ENCODE peak calls at places on chromosome 11, in nine cellular contexts. One of them, this sample, is unnamed.

GRCh38 chr11:33701831-33702230 is 1.2 kb upstream of the C11orf91 start:
- DNase-seq in ovary: no peak
- DNase-seq in B cell: no peak
- DNase-seq in astrocyte of the spinal cord: peak; percentile 82
- DNase-seq in body of pancreas: peak; percentile 39
- DNase-seq in GM20000: no peak
- DNase-seq in A549: peak; percentile 69
- DNase-seq in left ventricle myocardium inferior: no peak
- DNase-seq in fibroblast of lung: peak; percentile 88
- DNase-seq in this sample: no peak

GRCh38 chr11:108944486-108945178 is 279.8 kb downstream of the DDX10 start:
- DNase-seq in ovary: no peak
- DNase-seq in B cell: no peak
- DNase-seq in astrocyte of the spinal cord: no peak
- DNase-seq in body of pancreas: no peak
- DNase-seq in GM20000: peak; percentile 8
- DNase-seq in A549: no peak
- DNase-seq in left ventricle myocardium inferior: no peak
- DNase-seq in fibroblast of lung: no peak
- DNase-seq in this sample: no peak

GRCh38 chr11:68412593-68413475 is 47.7 kb upstream of the PPP6R3 start:
- DNase-seq in ovary: no peak
- DNase-seq in B cell: no peak
- DNase-seq in astrocyte of the spinal cord: peak; percentile 57
- DNase-seq in body of pancreas: peak; percentile 52
- DNase-seq in GM20000: peak; percentile 56
- DNase-seq in A549: no peak
- DNase-seq in left ventricle myocardium inferior: peak; percentile 52
- DNase-seq in fibroblast of lung: peak; percentile 38
- DNase-seq in this sample: no peak

GRCh38 chr11:79080506-79080905 is 360.3 kb downstream of the TENM4 start:
- DNase-seq in ovary: no peak
- DNase-seq in B cell: no peak
- DNase-seq in astrocyte of the spinal cord: no peak
- DNase-seq in body of pancreas: no peak
- DNase-seq in GM20000: no peak
- DNase-seq in A549: no peak
- DNase-seq in left ventricle myocardium inferior: no peak
- DNase-seq in fibroblast of lung: peak; percentile 54
- DNase-seq in this sample: no peak

GRCh38 chr11:64672875-64673274 is 50.1 kb downstream of the NRXN2 start:
- DNase-seq in ovary: no peak
- DNase-seq in B cell: no peak
- DNase-seq in astrocyte of the spinal cord: no peak
- DNase-seq in body of pancreas: no peak
- DNase-seq in GM20000: no peak
- DNase-seq in A549: no peak
- DNase-seq in left ventricle myocardium inferior: no peak
- DNase-seq in fibroblast of lung: no peak
- DNase-seq in this sample: no peak

GRCh38 chr11:33699515-33700424 is 856 bp downstream of the C11orf91 start:
- DNase-seq in ovary: peak; percentile 69
- DNase-seq in B cell: no peak
- DNase-seq in astrocyte of the spinal cord: no peak
- DNase-seq in body of pancreas: peak; percentile 31
- DNase-seq in GM20000: no peak
- DNase-seq in A549: no peak
- DNase-seq in left ventricle myocardium inferior: peak; percentile 57
- DNase-seq in fibroblast of lung: no peak
- DNase-seq in this sample: no peak

GRCh38 chr11:107957109-107957588 is 28.9 kb downstream of the RAB39A start:
- DNase-seq in ovary: no peak
- DNase-seq in B cell: no peak
- DNase-seq in astrocyte of the spinal cord: no peak
- DNase-seq in body of pancreas: no peak
- DNase-seq in GM20000: no peak
- DNase-seq in A549: no peak
- DNase-seq in left ventricle myocardium inferior: no peak
- DNase-seq in fibroblast of lung: no peak
- DNase-seq in this sample: no peak

GRCh38 chr11:92941676-92942571 is 27.5 kb upstream of the MTNR1B start:
- DNase-seq in ovary: no peak
- DNase-seq in B cell: no peak
- DNase-seq in astrocyte of the spinal cord: peak; percentile 45
- DNase-seq in body of pancreas: peak; percentile 19
- DNase-seq in GM20000: peak; percentile 63
- DNase-seq in A549: peak; percentile 33
- DNase-seq in left ventricle myocardium inferior: no peak
- DNase-seq in fibroblast of lung: peak; percentile 65
- DNase-seq in this sample: peak; percentile 56

GRCh38 chr11:62842171-62842717 is 2.9 kb upstream of the WDR74 start:
- DNase-seq in ovary: peak; percentile 65
- DNase-seq in B cell: peak; percentile 52
- DNase-seq in astrocyte of the spinal cord: no peak
- DNase-seq in body of pancreas: no peak
- DNase-seq in GM20000: peak; percentile 26
- DNase-seq in A549: no peak
- DNase-seq in left ventricle myocardium inferior: peak; percentile 27
- DNase-seq in fibroblast of lung: peak; percentile 22
- DNase-seq in this sample: peak; percentile 36

GRCh38 chr11:116326146-116326545 is 446.6 kb downstream of the BUD13 start:
- DNase-seq in ovary: no peak
- DNase-seq in B cell: no peak
- DNase-seq in astrocyte of the spinal cord: no peak
- DNase-seq in body of pancreas: no peak
- DNase-seq in GM20000: no peak
- DNase-seq in A549: no peak
- DNase-seq in left ventricle myocardium inferior: no peak
- DNase-seq in fibroblast of lung: no peak
- DNase-seq in this sample: no peak

GRCh38 chr11:119339581-119340334 is 925 bp downstream of the C1QTNF5 start:
- DNase-seq in ovary: peak; percentile 79
- DNase-seq in B cell: no peak
- DNase-seq in astrocyte of the spinal cord: peak; percentile 51
- DNase-seq in body of pancreas: peak; percentile 79
- DNase-seq in GM20000: peak; percentile 89
- DNase-seq in A549: no peak
- DNase-seq in left ventricle myocardium inferior: peak; percentile 81
- DNase-seq in fibroblast of lung: peak; percentile 56
- DNase-seq in this sample: peak; percentile 82

GRCh38 chr11:10478066-10478465 is 23.0 kb downstream of the AMPD3 start:
- DNase-seq in ovary: no peak
- DNase-seq in B cell: no peak
- DNase-seq in astrocyte of the spinal cord: no peak
- DNase-seq in body of pancreas: no peak
- DNase-seq in GM20000: no peak
- DNase-seq in A549: no peak
- DNase-seq in left ventricle myocardium inferior: no peak
- DNase-seq in fibroblast of lung: no peak
- DNase-seq in this sample: no peak

GRCh38 chr11:27293500-27294417 is 69.3 kb downstream of the CCDC34 start:
- DNase-seq in ovary: no peak
- DNase-seq in B cell: no peak
- DNase-seq in astrocyte of the spinal cord: peak; percentile 59
- DNase-seq in body of pancreas: no peak
- DNase-seq in GM20000: no peak
- DNase-seq in A549: no peak
- DNase-seq in left ventricle myocardium inferior: no peak
- DNase-seq in fibroblast of lung: no peak
- DNase-seq in this sample: no peak

GRCh38 chr11:12539570-12539969 is 134.7 kb upstream of the TEAD1 start:
- DNase-seq in ovary: no peak
- DNase-seq in B cell: no peak
- DNase-seq in astrocyte of the spinal cord: peak; percentile 88
- DNase-seq in body of pancreas: no peak
- DNase-seq in GM20000: no peak
- DNase-seq in A549: peak; percentile 29
- DNase-seq in left ventricle myocardium inferior: no peak
- DNase-seq in fibroblast of lung: peak; percentile 97
- DNase-seq in this sample: no peak

GRCh38 chr11:3807856-3808845 is at the start of gene PGAP2:
- DNase-seq in ovary: peak; percentile 70
- DNase-seq in B cell: peak; percentile 53
- DNase-seq in astrocyte of the spinal cord: peak; percentile 31
- DNase-seq in body of pancreas: peak; percentile 73
- DNase-seq in GM20000: peak; percentile 83
- DNase-seq in A549: peak; percentile 73
- DNase-seq in left ventricle myocardium inferior: peak; percentile 73
- DNase-seq in fibroblast of lung: peak; percentile 43
- DNase-seq in this sample: peak; percentile 80

GRCh38 chr11:120236169-120237107 is 3.5 kb upstream of the POU2F3 start:
- DNase-seq in ovary: no peak
- DNase-seq in B cell: no peak
- DNase-seq in astrocyte of the spinal cord: peak; percentile 26
- DNase-seq in body of pancreas: no peak
- DNase-seq in GM20000: no peak
- DNase-seq in A549: peak; percentile 8
- DNase-seq in left ventricle myocardium inferior: no peak
- DNase-seq in fibroblast of lung: no peak
- DNase-seq in this sample: no peak

GRCh38 chr11:18491924-18492323 is 34.8 kb downstream of the TSG101 start:
- DNase-seq in ovary: no peak
- DNase-seq in B cell: no peak
- DNase-seq in astrocyte of the spinal cord: peak; percentile 5
- DNase-seq in body of pancreas: no peak
- DNase-seq in GM20000: no peak
- DNase-seq in A549: no peak
- DNase-seq in left ventricle myocardium inferior: no peak
- DNase-seq in fibroblast of lung: peak; percentile 14
- DNase-seq in this sample: no peak

GRCh38 chr11:115548878-115549528 is 44.8 kb upstream of the CADM1 start:
- DNase-seq in ovary: no peak
- DNase-seq in B cell: no peak
- DNase-seq in astrocyte of the spinal cord: no peak
- DNase-seq in body of pancreas: peak; percentile 47
- DNase-seq in GM20000: no peak
- DNase-seq in A549: peak; percentile 62
- DNase-seq in left ventricle myocardium inferior: no peak
- DNase-seq in fibroblast of lung: no peak
- DNase-seq in this sample: no peak

GRCh38 chr11:94400075-94400838 is 962 bp downstream of the GPR83 start:
- DNase-seq in ovary: no peak
- DNase-seq in B cell: no peak
- DNase-seq in astrocyte of the spinal cord: no peak
- DNase-seq in body of pancreas: no peak
- DNase-seq in GM20000: no peak
- DNase-seq in A549: no peak
- DNase-seq in left ventricle myocardium inferior: no peak
- DNase-seq in fibroblast of lung: no peak
- DNase-seq in this sample: no peak

GRCh38 chr11:94401773-94402265 is 600 bp upstream of the GPR83 start:
- DNase-seq in ovary: no peak
- DNase-seq in B cell: no peak
- DNase-seq in astrocyte of the spinal cord: no peak
- DNase-seq in body of pancreas: no peak
- DNase-seq in GM20000: no peak
- DNase-seq in A549: no peak
- DNase-seq in left ventricle myocardium inferior: no peak
- DNase-seq in fibroblast of lung: no peak
- DNase-seq in this sample: no peak

GRCh38 chr11:94398101-94398500 is 3.1 kb downstream of the GPR83 start:
- DNase-seq in ovary: no peak
- DNase-seq in B cell: no peak
- DNase-seq in astrocyte of the spinal cord: no peak
- DNase-seq in body of pancreas: no peak
- DNase-seq in GM20000: no peak
- DNase-seq in A549: no peak
- DNase-seq in left ventricle myocardium inferior: no peak
- DNase-seq in fibroblast of lung: no peak
- DNase-seq in this sample: no peak

GRCh38 chr11:94402355-94402754 is 1.1 kb upstream of the GPR83 start:
- DNase-seq in ovary: no peak
- DNase-seq in B cell: no peak
- DNase-seq in astrocyte of the spinal cord: no peak
- DNase-seq in body of pancreas: no peak
- DNase-seq in GM20000: no peak
- DNase-seq in A549: no peak
- DNase-seq in left ventricle myocardium inferior: no peak
- DNase-seq in fibroblast of lung: no peak
- DNase-seq in this sample: no peak

GRCh38 chr11:94400839-94401772 is at the start of gene GPR83:
- DNase-seq in ovary: no peak
- DNase-seq in B cell: no peak
- DNase-seq in astrocyte of the spinal cord: peak; percentile 5
- DNase-seq in body of pancreas: no peak
- DNase-seq in GM20000: no peak
- DNase-seq in A549: peak; percentile 9
- DNase-seq in left ventricle myocardium inferior: peak; percentile 19
- DNase-seq in fibroblast of lung: no peak
- DNase-seq in this sample: no peak
- TF ChIP-seq CTCF in ovary: no peak
- TF ChIP-seq CTCF in B cell: no peak
- TF ChIP-seq CTCF in astrocyte of the spinal cord: no peak
- TF ChIP-seq CTCF in body of pancreas: no peak
- TF ChIP-seq CTCF in GM20000: no peak
- TF ChIP-seq CTCF in A549: no peak
- TF ChIP-seq CTCF in left ventricle myocardium inferior: no peak
- TF ChIP-seq CTCF in fibroblast of lung: no peak
- TF ChIP-seq CTCF in this sample: no peak

GRCh38 chr11:57387284-57388030 is 3.0 kb downstream of the PRG2 start:
- DNase-seq in ovary: no peak
- DNase-seq in B cell: no peak
- DNase-seq in astrocyte of the spinal cord: peak; percentile 13
- DNase-seq in body of pancreas: peak; percentile 23
- DNase-seq in GM20000: no peak
- DNase-seq in A549: peak; percentile 25
- DNase-seq in left ventricle myocardium inferior: peak; percentile 46
- DNase-seq in fibroblast of lung: peak; percentile 11
- DNase-seq in this sample: no peak
- TF ChIP-seq CTCF in ovary: no peak
- TF ChIP-seq CTCF in B cell: no peak
- TF ChIP-seq CTCF in astrocyte of the spinal cord: no peak
- TF ChIP-seq CTCF in body of pancreas: no peak
- TF ChIP-seq CTCF in GM20000: no peak
- TF ChIP-seq CTCF in A549: no peak
- TF ChIP-seq CTCF in left ventricle myocardium inferior: peak; percentile 43
- TF ChIP-seq CTCF in fibroblast of lung: no peak
- TF ChIP-seq CTCF in this sample: no peak

GRCh38 chr11:74683279-74683871 is 47.9 kb downstream of the CHRDL2 start:
- DNase-seq in ovary: peak; percentile 66
- DNase-seq in B cell: no peak
- DNase-seq in astrocyte of the spinal cord: no peak
- DNase-seq in body of pancreas: peak; percentile 41
- DNase-seq in GM20000: peak; percentile 47
- DNase-seq in A549: no peak
- DNase-seq in left ventricle myocardium inferior: peak; percentile 36
- DNase-seq in fibroblast of lung: no peak
- DNase-seq in this sample: no peak
- TF ChIP-seq CTCF in ovary: no peak
- TF ChIP-seq CTCF in B cell: no peak
- TF ChIP-seq CTCF in astrocyte of the spinal cord: peak; percentile 60
- TF ChIP-seq CTCF in body of pancreas: peak; percentile 44
- TF ChIP-seq CTCF in GM20000: no peak
- TF ChIP-seq CTCF in A549: no peak
- TF ChIP-seq CTCF in left ventricle myocardium inferior: peak; percentile 63
- TF ChIP-seq CTCF in fibroblast of lung: peak; percentile 49
- TF ChIP-seq CTCF in this sample: peak; percentile 12

DNA sequence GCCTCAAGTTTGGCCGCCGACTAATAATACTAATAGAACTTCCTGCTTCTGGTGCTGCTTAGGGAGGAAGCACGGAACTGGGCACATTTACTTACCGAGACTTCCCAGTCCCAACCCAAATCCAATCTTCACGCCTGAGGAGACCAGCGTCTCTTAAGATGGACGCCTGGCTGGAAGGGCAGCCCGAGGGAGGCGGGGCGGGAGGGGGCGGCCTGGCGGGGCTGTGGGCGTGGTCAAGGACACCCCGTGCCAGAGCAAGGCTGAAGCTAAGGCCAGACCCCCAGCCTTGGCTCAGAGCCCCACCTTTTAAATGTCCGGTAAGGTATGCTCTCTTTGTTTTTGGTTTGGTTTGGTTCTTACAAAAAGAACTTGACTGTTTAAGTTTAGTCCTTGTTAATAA is at the start of gene GDPD4:
- DNase-seq in ovary: no peak
- DNase-seq in B cell: no peak
- DNase-seq in astrocyte of the spinal cord: no peak
- DNase-seq in body of pancreas: no peak
- DNase-seq in GM20000: no peak
- DNase-seq in A549: no peak
- DNase-seq in left ventricle myocardium inferior: no peak
- DNase-seq in fibroblast of lung: no peak
- DNase-seq in this sample: no peak
- TF ChIP-seq CTCF in ovary: no peak
- TF ChIP-seq CTCF in B cell: no peak
- TF ChIP-seq CTCF in astrocyte of the spinal cord: no peak
- TF ChIP-seq CTCF in body of pancreas: no peak
- TF ChIP-seq CTCF in GM20000: no peak
- TF ChIP-seq CTCF in A549: no peak
- TF ChIP-seq CTCF in left ventricle myocardium inferior: no peak
- TF ChIP-seq CTCF in fibroblast of lung: no peak
- TF ChIP-seq CTCF in this sample: no peak